ENCODE peak calls at places on chromosomes 5 and 9, in six cellular contexts. X is mesenchymal stem cell, J is mesendoderm, V is IMR-90, T is H9, O is H1. P is an unnamed sample.
A peak's percentile ranks its signal among the peaks of the same experiment; 100 is the strongest.

GRCh38 chr5:151585970-151586369 is 5.2 kb downstream of the FAT2 start:
- DNase-seq in X (no peak), J (no peak), O (no peak), V (no peak), T (no peak), P (no peak)

GRCh38 chr5:178291969-178292825 is 59.6 kb upstream of the PHYKPL start:
- DNase-seq in O (no peak), T (no peak), V (no peak), J (no peak), X (no peak), P (no peak)

GRCh38 chr5:116520706-116521105 is 53.9 kb downstream of the SEMA6A start:
- DNase-seq in T (no peak), J (no peak), X (no peak), V (no peak), O (no peak), P (no peak)

GRCh38 chr5:146891511-146891910 is 13.0 kb upstream of the PPP2R2B start:
- DNase-seq in O (no peak), X (no peak), J (no peak), T (no peak), V (no peak), P (no peak)

GRCh38 chr5:32942225-32942989 is 231.3 kb downstream of the NPR3 start:
- DNase-seq in V (peak; percentile 13), T (peak; percentile 32), O (peak; percentile 50), X (peak; percentile 18), J (peak; percentile 76), P (peak; percentile 62)

GRCh38 chr9:108049026-108049591 is 559.5 kb upstream of the KLF4 start:
- DNase-seq in T (no peak), J (peak; percentile 56), O (no peak), X (peak; percentile 96), V (peak; percentile 97), P (peak; percentile 92)

GRCh38 chr5:34687269-34688011 is 31.3 kb downstream of the RAI14 start:
- DNase-seq in T (no peak), X (peak; percentile 67), O (no peak), J (no peak), V (peak; percentile 90), P (peak; percentile 95)

GRCh38 chr5:34524123-34524522 is 132.0 kb upstream of the RAI14 start:
- DNase-seq in X (peak; percentile 50), J (no peak), O (no peak), T (no peak), V (peak; percentile 83), P (peak; percentile 19)

GRCh38 chr5:6585168-6585567 is 47.7 kb downstream of the NSUN2 start:
- DNase-seq in X (no peak), J (no peak), V (no peak), T (no peak), O (no peak), P (no peak)

GRCh38 chr5:168844566-168845296 is 265.6 kb upstream of the PANK3 start:
- DNase-seq in J (no peak), T (no peak), X (no peak), V (no peak), O (no peak), P (no peak)

GRCh38 chr9:124198948-124199347 is 58.8 kb upstream of the NEK6 start:
- DNase-seq in O (no peak), V (no peak), T (no peak), X (no peak), J (no peak), P (no peak)

GRCh38 chr9:112544477-112544876 is 57.9 kb downstream of the KIAA1958 start:
- DNase-seq in J (no peak), X (peak; percentile 66), T (no peak), V (no peak), O (no peak), P (no peak)

GRCh38 chr5:110916373-110917049 is 155.0 kb upstream of the TSLP start:
- DNase-seq in T (no peak), X (peak; percentile 98), V (peak; percentile 95), J (peak; percentile 85), O (no peak), P (peak; percentile 41)

GRCh38 chr5:83767409-83767992 is 46.8 kb upstream of the HAPLN1 start:
- DNase-seq in X (peak; percentile 12), O (no peak), T (no peak), V (no peak), J (peak; percentile 37), P (no peak)

GRCh38 chr9:79152306-79152705 is 419.5 kb upstream of the TLE4 start:
- DNase-seq in J (no peak), T (no peak), V (no peak), O (no peak), X (no peak), P (no peak)

GRCh38 chr9:134594376-134594941 is 47.1 kb upstream of the COL5A1 start:
- DNase-seq in T (no peak), X (no peak), J (no peak), O (no peak), V (no peak), P (no peak)

GRCh38 chr9:124032247-124032646 is 20.7 kb downstream of the LHX2 start:
- DNase-seq in X (no peak), T (peak; percentile 74), V (no peak), J (peak; percentile 57), O (no peak), P (no peak)

GRCh38 chr9:137646341-137646740 is 27.5 kb downstream of the EHMT1 start:
- DNase-seq in V (no peak), T (no peak), X (no peak), J (no peak), O (no peak), P (no peak)

GRCh38 chr5:68499952-68500351 is 284.4 kb downstream of the PIK3R1 start:
- DNase-seq in X (no peak), J (no peak), V (peak; percentile 81), T (no peak), O (no peak), P (no peak)

GRCh38 chr5:112637343-112637742 is 100.3 kb upstream of the APC start:
- DNase-seq in X (no peak), V (no peak), O (no peak), J (no peak), T (no peak), P (no peak)

GRCh38 chr5:95664204-95664786 is 17.7 kb downstream of the RFESD start:
- DNase-seq in O (no peak), V (peak; percentile 49), J (peak; percentile 32), X (peak; percentile 56), T (no peak), P (peak; percentile 79)

GRCh38 chr9:89367281-89367680 is 49.0 kb downstream of the SECISBP2 start:
- DNase-seq in O (no peak), J (no peak), T (no peak), X (no peak), V (no peak), P (no peak)

GRCh38 chr5:28313543-28314334 is 1275.4 kb upstream of the CDH9 start:
- DNase-seq in T (no peak), V (no peak), O (no peak), J (no peak), X (no peak), P (peak; percentile 29)

GRCh38 chr5:107794731-107795130 is 124.0 kb upstream of the EFNA5 start:
- DNase-seq in T (no peak), V (no peak), O (no peak), X (no peak), J (no peak), P (no peak)

GRCh38 chr5:25955337-25955736 is 1083.0 kb downstream of the CDH9 start:
- DNase-seq in J (no peak), X (no peak), V (no peak), T (no peak), O (no peak), P (no peak)

GRCh38 chr5:90408571-90409317 is 812 bp downstream of the CETN3 start:
- DNase-seq in J (no peak), T (no peak), X (no peak), O (no peak), V (no peak), P (peak; percentile 22)

DNA sequence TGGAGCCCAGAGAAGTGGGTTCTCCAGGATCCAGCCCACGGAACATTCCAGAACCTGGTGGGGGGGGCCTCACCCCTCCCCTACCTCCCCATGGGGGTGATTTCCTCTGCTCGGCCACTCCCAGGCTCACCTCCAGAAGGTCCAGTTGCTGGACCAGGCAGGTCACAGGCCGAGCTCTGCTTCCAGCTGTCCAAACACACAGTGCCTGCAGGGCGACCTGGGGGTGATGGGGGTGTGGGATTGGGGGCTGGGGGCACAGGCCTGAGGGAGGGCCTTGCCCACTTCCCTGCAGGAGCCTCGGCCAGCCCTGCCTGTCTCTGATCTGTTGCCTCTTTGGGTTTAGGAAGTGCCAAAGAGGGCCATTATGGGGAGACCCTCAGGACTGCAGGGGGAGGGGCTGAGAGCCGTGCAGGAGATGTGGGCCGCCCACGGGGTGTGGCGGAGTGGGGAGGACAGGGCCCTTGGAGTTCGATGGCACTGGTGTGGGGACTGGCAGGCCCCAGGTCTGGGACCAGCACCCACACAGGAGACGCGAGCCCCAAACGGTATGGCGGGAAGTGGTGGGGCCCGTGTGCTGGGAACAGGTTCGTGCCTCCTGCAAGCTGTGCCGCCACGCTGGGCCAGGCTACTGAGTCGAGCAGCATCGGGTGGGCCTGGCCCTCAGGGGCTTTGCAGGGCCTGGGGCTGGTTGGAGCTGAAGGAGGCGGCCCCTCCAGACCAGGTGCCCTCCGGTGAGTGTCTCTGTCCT is 45.6 kb upstream of the EGFL7 start:
- DNase-seq in J (no peak), V (no peak), O (peak; percentile 45), T (no peak), X (no peak), P (no peak)
- H3K4ac ChIP-seq in J (no peak overlapping the region), V (no peak overlapping the region), O (no peak overlapping the region), T (no peak overlapping the region), X (peak overlapping the region; percentile 76), P (no peak overlapping the region)

GRCh38 chr5:126220725-126221124 is 202.5 kb upstream of the GRAMD2B start:
- DNase-seq in J (no peak), O (no peak), T (no peak), X (no peak), V (no peak), P (no peak)
- H3K4ac ChIP-seq in J (no peak overlapping the region), O (no peak overlapping the region), T (no peak overlapping the region), X (no peak overlapping the region), V (no peak overlapping the region), P (no peak overlapping the region)

DNA sequence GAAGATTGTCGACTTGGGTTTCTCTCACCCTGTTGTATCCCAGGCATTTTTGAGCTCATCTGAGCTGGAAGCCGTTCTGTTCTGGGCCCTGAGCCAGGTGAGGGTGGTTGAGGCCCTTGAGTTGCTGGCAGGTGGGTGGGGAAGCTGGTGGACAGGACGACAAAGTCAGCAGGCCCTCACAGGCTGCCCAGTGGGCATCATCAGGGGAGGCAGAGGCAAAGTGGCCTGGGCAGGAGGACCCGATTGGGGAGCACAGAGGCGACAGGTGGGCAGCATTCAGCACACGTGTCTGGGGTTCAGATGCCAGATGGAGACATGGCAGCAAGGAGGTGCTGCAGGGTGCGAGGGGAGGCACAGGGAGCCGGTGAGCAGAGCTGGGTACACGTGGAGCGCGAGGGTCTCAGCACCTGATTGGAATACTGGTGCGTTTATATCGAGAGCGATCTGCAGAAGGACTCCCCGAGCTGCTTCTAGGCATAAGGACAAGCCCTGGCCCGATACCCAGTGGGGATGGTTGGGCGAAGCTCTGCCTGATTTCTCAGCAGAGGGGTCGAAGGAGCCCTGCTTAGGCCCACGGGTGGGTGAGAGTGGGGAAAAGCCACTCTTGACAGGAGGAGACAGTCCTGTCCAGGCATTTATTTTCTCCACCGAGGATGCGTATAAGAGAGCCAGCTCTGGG is 49.0 kb upstream of the SUSD3 start:
- DNase-seq in T (peak; percentile 20), J (no peak), V (no peak), O (no peak), X (no peak), P (no peak)
- H3K4ac ChIP-seq in T (no peak overlapping the region), J (no peak overlapping the region), V (no peak overlapping the region), O (peak overlapping the region; percentile 32), X (no peak overlapping the region), P (no peak overlapping the region)

GRCh38 chr5:61435368-61435767 is 103.3 kb downstream of the ZSWIM6 start:
- DNase-seq in V (no peak), X (no peak), J (no peak), O (no peak), T (no peak), P (no peak)
- H3K4ac ChIP-seq in V (no peak overlapping the region), X (no peak overlapping the region), J (no peak overlapping the region), O (no peak overlapping the region), T (no peak overlapping the region), P (no peak overlapping the region)

P was measured in trophoblast cell.